ENCODE peak calls at places on chromosomes 7 and 10, in four cellular contexts. O is GM12878, V is IMR-90, Z is K562. G is an unnamed sample. For H3K4me1, the result is how much of the 10 kb centered on the place peaks cover.

GRCh38 chr10:13939391-13939790 is 352.6 kb downstream of the PRPF18 start:
- DNase-seq in O (no peak), V (peak), Z (no peak), G (peak)

GRCh38 chr10:33665512-33665911 is 331.0 kb upstream of the NRP1 start:
- DNase-seq in O (no peak), V (peak), Z (no peak), G (no peak)

GRCh38 chr7:77529279-77529678 is 7.8 kb upstream of the PTPN12 start:
- DNase-seq in O (no peak), V (no peak), Z (no peak), G (no peak)

GRCh38 chr7:111025013-111025412 is 65.9 kb upstream of the LRRN3 start:
- DNase-seq in O (no peak), V (no peak), Z (no peak), G (no peak)

GRCh38 chr7:135508853-135509588 is 881 bp downstream of the CNOT4 start:
- DNase-seq in O (peak), V (peak), Z (peak), G (peak)

GRCh38 chr7:144410441-144410840 is 6.9 kb upstream of the NOBOX start:
- DNase-seq in O (no peak), V (no peak), Z (no peak), G (no peak)

GRCh38 chr10:49061667-49062066 is 53.7 kb downstream of the VSTM4 start:
- DNase-seq in O (no peak), V (no peak), Z (no peak), G (no peak)

GRCh38 chr7:132424821-132425739 is 151.2 kb downstream of the PLXNA4 start:
- DNase-seq in O (no peak), V (no peak), Z (no peak), G (peak)

GRCh38 chr7:11988186-11988585 is 156.2 kb upstream of the THSD7A start:
- DNase-seq in O (no peak), V (no peak), Z (no peak), G (no peak)

GRCh38 chr7:146115665-146116451 is 743 bp upstream of the CNTNAP2 start:
- DNase-seq in O (no peak), V (no peak), Z (peak), G (peak)

GRCh38 chr10:11849272-11849671 is 26.1 kb downstream of the PROSER2 start:
- DNase-seq in O (no peak), V (no peak), Z (no peak), G (no peak)

GRCh38 chr7:149248777-149249176 is 9.3 kb downstream of the ZNF212 start:
- DNase-seq in O (no peak), V (no peak), Z (no peak), G (no peak)

GRCh38 chr7:140446467-140446866 is 32.8 kb downstream of the MKRN1 start:
- DNase-seq in O (no peak), V (no peak), Z (no peak), G (no peak)

GRCh38 chr10:69061305-69062161 is 26.4 kb upstream of the SRGN start:
- DNase-seq in O (no peak), V (peak), Z (peak), G (peak)

GRCh38 chr10:86942441-86943315 is 14.7 kb downstream of the MMRN2 start:
- DNase-seq in O (no peak), V (no peak), Z (no peak), G (no peak)
- H3K4me3 ChIP-seq in O (no peak), V (no peak), Z (no peak), G (no peak)

GRCh38 chr7:75729851-75730274 is 8.9 kb downstream of the HIP1 start:
- DNase-seq in O (no peak), V (no peak), Z (no peak), G (no peak)
- H3K4me1 ChIP-seq in O (under half), V (under half), Z (under half), G (under half)

DNA sequence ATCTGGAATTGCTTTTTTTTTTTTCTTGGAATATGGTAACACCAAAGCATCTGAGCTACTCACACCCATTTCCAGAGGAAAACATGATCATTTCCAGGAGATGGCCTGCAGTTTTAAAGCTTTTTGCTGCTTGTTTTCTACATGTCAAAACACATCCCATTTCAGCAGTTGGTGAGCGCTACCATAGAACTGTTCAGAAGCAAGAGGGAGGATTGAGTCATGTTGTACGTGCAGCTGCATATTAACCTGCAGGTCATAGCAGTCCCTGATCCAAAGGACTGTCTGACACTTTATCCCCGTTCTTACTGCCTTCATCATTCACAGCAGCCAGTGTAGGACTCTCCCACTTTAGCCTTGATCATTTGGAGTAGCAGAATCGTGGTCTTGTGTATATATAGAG is 124.6 kb downstream of the AUTS2 start:
- DNase-seq in O (no peak), V (no peak), Z (no peak), G (no peak)
- TF ChIP-seq FOS in O (no peak), V (no peak), Z (no peak), G (no peak)

DNA sequence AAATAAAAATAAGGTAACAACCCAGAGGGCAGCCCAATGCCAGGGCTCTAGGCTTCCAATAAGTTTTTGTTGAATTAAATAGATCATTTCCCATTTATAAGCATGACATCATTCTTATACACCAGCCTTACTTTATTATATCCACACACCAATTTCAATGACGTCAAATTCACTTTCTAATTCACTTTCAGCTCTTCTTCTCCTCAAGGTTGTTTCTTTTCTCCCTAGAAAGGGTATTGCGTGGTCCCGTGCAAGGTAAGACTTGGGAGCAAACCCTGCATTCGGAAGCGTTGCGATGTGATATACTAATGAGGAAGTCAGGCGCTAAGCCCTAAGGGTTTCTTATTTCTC is 1.1 kb upstream of the DKK1 start:
- DNase-seq in O (no peak), V (peak), Z (no peak), G (no peak)
- H3K4me3 ChIP-seq in O (no peak), V (peak), Z (no peak), G (peak)

GRCh38 chr10:96376483-96376882 is 17.7 kb upstream of the OPALIN start:
- DNase-seq in O (no peak), V (no peak), Z (no peak), G (no peak)
- H3K4me1 ChIP-seq in O (under half), V (under half), Z (under half), G (under half)

GRCh38 chr7:70588151-70588550 is 543.8 kb upstream of the GALNT17 start:
- DNase-seq in O (no peak), V (no peak), Z (no peak), G (no peak)
- TF ChIP-seq FOS in O (no peak), V (no peak), Z (no peak), G (no peak)

GRCh38 chr7:2758673-2759603 is 70.9 kb downstream of the AMZ1 start:
- DNase-seq in O (peak), V (no peak), Z (no peak), G (no peak)

GRCh38 chr7:2757361-2757903 is 69.4 kb downstream of the AMZ1 start:
- DNase-seq in O (no peak), V (no peak), Z (no peak), G (no peak)

GRCh38 chr7:2760098-2760889 is 72.3 kb downstream of the AMZ1 start:
- DNase-seq in O (no peak), V (peak), Z (peak), G (peak)

GRCh38 chr7:2759736-2760097 is 71.7 kb downstream of the AMZ1 start:
- DNase-seq in O (no peak), V (no peak), Z (no peak), G (no peak)

GRCh38 chr7:2757904-2758672 is 70.1 kb downstream of the AMZ1 start:
- DNase-seq in O (peak), V (peak), Z (peak), G (peak)
- H3K4me3 ChIP-seq in O (peak), V (peak), Z (peak), G (no peak)